ENCODE peak calls at places on chromosomes 2 and 18, in five cellular contexts. S, Q, I, C and G are unnamed samples.

GRCh38 chr2:10124538-10125045 is 2.1 kb downstream of the RRM2 start:
- DNase-seq in S (no peak), Q (no peak), I (no peak), C (peak; percentile 27), G (no peak)

GRCh38 chr2:238415036-238415764 is 11.5 kb upstream of the ASB1 start:
- DNase-seq in S (peak; percentile 57), Q (no peak), I (no peak), C (no peak), G (no peak)

GRCh38 chr2:241804326-241805276 is 4.4 kb upstream of the NEU4 start:
- DNase-seq in S (peak; percentile 52), Q (no peak), I (peak; percentile 40), C (peak; percentile 21), G (peak; percentile 89)

GRCh38 chr18:23684515-23685197 is 4.6 kb upstream of the LAMA3 start:
- DNase-seq in S (no peak), Q (no peak), I (no peak), C (no peak), G (no peak)

GRCh38 chr2:148594216-148594615 is 50.3 kb upstream of the EPC2 start:
- DNase-seq in S (no peak), Q (no peak), I (no peak), C (no peak), G (no peak)

GRCh38 chr2:85925216-85925671 is 36.5 kb upstream of the ST3GAL5 start:
- DNase-seq in S (no peak), Q (no peak), I (no peak), C (no peak), G (no peak)

GRCh38 chr2:232134939-232135338 is 173.4 kb downstream of the DIS3L2 start:
- DNase-seq in S (no peak), Q (no peak), I (no peak), C (no peak), G (no peak)

GRCh38 chr2:236088368-236089057 is 79.7 kb downstream of the GBX2 start:
- DNase-seq in S (no peak), Q (no peak), I (no peak), C (no peak), G (no peak)

GRCh38 chr2:193695367-193695766 is 1500.6 kb upstream of the TMEFF2 start:
- DNase-seq in S (no peak), Q (no peak), I (no peak), C (no peak), G (no peak)

GRCh38 chr2:63888490-63889402 is 47.0 kb downstream of the UGP2 start:
- DNase-seq in S (peak; percentile 49), Q (peak; percentile 3), I (peak; percentile 19), C (peak; percentile 41), G (no peak)

GRCh38 chr2:212979799-212980198 is 171.6 kb downstream of the IKZF2 start:
- DNase-seq in S (no peak), Q (no peak), I (no peak), C (no peak), G (no peak)

GRCh38 chr2:209331291-209331844 is 92.5 kb upstream of the MAP2 start:
- DNase-seq in S (no peak), Q (no peak), I (no peak), C (no peak), G (no peak)

GRCh38 chr2:67516899-67517530 is 119.9 kb downstream of the ETAA1 start:
- DNase-seq in S (no peak), Q (no peak), I (no peak), C (no peak), G (no peak)

GRCh38 chr2:165745916-165746315 is 48.1 kb downstream of the GALNT3 start:
- DNase-seq in S (no peak), Q (no peak), I (no peak), C (no peak), G (no peak)

GRCh38 chr2:11038641-11039040 is 116.6 kb upstream of the SLC66A3 start:
- DNase-seq in S (no peak), Q (no peak), I (no peak), C (no peak), G (no peak)

GRCh38 chr2:226508683-226509082 is 290.9 kb downstream of the IRS1 start:
- DNase-seq in S (no peak), Q (no peak), I (no peak), C (no peak), G (no peak)

GRCh38 chr18:62554083-62554815 is 31.4 kb downstream of the ZCCHC2 start:
- DNase-seq in S (no peak), Q (no peak), I (no peak), C (no peak), G (no peak)

GRCh38 chr2:143936758-143937562 is 583.0 kb downstream of the ZEB2 start:
- DNase-seq in S (peak; percentile 79), Q (peak; percentile 31), I (peak; percentile 29), C (peak; percentile 53), G (no peak)

GRCh38 chr2:199309411-199309810 is 148.3 kb downstream of the SATB2 start:
- DNase-seq in S (no peak), Q (no peak), I (no peak), C (no peak), G (no peak)

GRCh38 chr2:101063352-101063751 is 61.3 kb downstream of the RPL31 start:
- DNase-seq in S (no peak), Q (no peak), I (no peak), C (no peak), G (no peak)

GRCh38 chr2:53768233-53768542 is 584 bp downstream of the CHAC2 start:
- DNase-seq in S (peak; percentile 59), Q (no peak), I (no peak), C (no peak), G (no peak)

GRCh38 chr2:26768759-26769500 is 4.8 kb downstream of the SLC35F6 start:
- DNase-seq in S (no peak), Q (peak; percentile 19), I (no peak), C (no peak), G (peak; percentile 96)

GRCh38 chr2:38535404-38535744 is 67.4 kb downstream of the HNRNPLL start:
- DNase-seq in S (peak; percentile 43), Q (no peak), I (no peak), C (no peak), G (no peak)

GRCh38 chr2:25323612-25324189 is 18.0 kb downstream of the DNMT3A start:
- DNase-seq in S (no peak), Q (no peak), I (no peak), C (no peak), G (no peak)

GRCh38 chr2:230902180-230902899 is 22.7 kb downstream of the GPR55 start:
- DNase-seq in S (peak; percentile 60), Q (no peak), I (peak; percentile 50), C (peak; percentile 69), G (no peak)

GRCh38 chr2:9707008-9707407 is 76.2 kb upstream of the YWHAQ start:
- DNase-seq in S (no peak), Q (no peak), I (no peak), C (no peak), G (no peak)

GRCh38 chr2:129318581-129319421 is 660.7 kb upstream of the RAB6C start:
- DNase-seq in S (peak; percentile 65), Q (no peak), I (no peak), C (no peak), G (no peak)

GRCh38 chr2:217248312-217248935 is 388.6 kb upstream of the TNP1 start:
- DNase-seq in S (no peak), Q (peak; percentile 36), I (peak; percentile 11), C (no peak), G (no peak)

GRCh38 chr2:63035686-63036085 is 14.9 kb upstream of the OTX1 start:
- DNase-seq in S (no peak), Q (no peak), I (no peak), C (no peak), G (no peak)

GRCh38 chr2:12169721-12170120 is 423.3 kb downstream of the LPIN1 start:
- DNase-seq in S (no peak), Q (no peak), I (no peak), C (peak; percentile 6), G (no peak)

GRCh38 chr2:7674606-7675005 is 757.4 kb downstream of the RNF144A start:
- DNase-seq in S (no peak), Q (no peak), I (no peak), C (no peak), G (no peak)

GRCh38 chr2:238370482-238371372 is 50.4 kb downstream of the TRAF3IP1 start:
- DNase-seq in S (no peak), Q (no peak), I (no peak), C (peak; percentile 54), G (no peak)